ENCODE peak calls at places on chromosomes 7 and 10, in six cellular contexts. U is amniotic stem cell; K is type B pancreatic cell; H is A549; I is effector memory CD8-positive, alpha-beta T cell; Q is left ventricle myocardium superior. Z is an unnamed sample.

GRCh38 chr10:18635995-18636394 is 15.4 kb downstream of the NSUN6 start:
- DNase-seq in U (no peak), K (no peak), H (no peak), I (no peak), Q (no peak), Z (no peak)

GRCh38 chr7:150311711-150312110 is 11.4 kb upstream of the LRRC61 start:
- DNase-seq in U (no peak), K (no peak), H (no peak), I (no peak), Q (no peak), Z (no peak)

GRCh38 chr10:14834588-14834987 is 3.2 kb downstream of the CDNF start:
- DNase-seq in U (no peak), K (no peak), H (no peak), I (no peak), Q (no peak), Z (no peak)

GRCh38 chr7:149261321-149261828 is 621 bp upstream of the ZNF783 start:
- DNase-seq in U (no peak), K (no peak), H (no peak), I (no peak), Q (no peak), Z (peak)

GRCh38 chr10:94076325-94076841 is 82.7 kb downstream of the PLCE1 start:
- DNase-seq in U (peak), K (no peak), H (peak), I (no peak), Q (peak), Z (peak)

GRCh38 chr10:49139000-49139865 is 5.4 kb upstream of the FAM170B start:
- DNase-seq in U (no peak), K (no peak), H (no peak), I (no peak), Q (no peak), Z (no peak)

GRCh38 chr10:112581921-112582320 is 134.9 kb downstream of the VTI1A start:
- DNase-seq in U (no peak), K (no peak), H (no peak), I (no peak), Q (no peak), Z (no peak)

GRCh38 chr7:109868215-109868614 is 1222.7 kb upstream of the LRRN3 start:
- DNase-seq in U (no peak), K (no peak), H (no peak), I (no peak), Q (no peak), Z (peak)

GRCh38 chr10:110492069-110492782 is 5.5 kb upstream of the DUSP5 start:
- DNase-seq in U (no peak), K (no peak), H (no peak), I (no peak), Q (no peak), Z (no peak)

GRCh38 chr7:70189776-70190175 is 591.5 kb downstream of the AUTS2 start:
- DNase-seq in U (no peak), K (no peak), H (no peak), I (no peak), Q (no peak), Z (no peak)

GRCh38 chr7:65302883-65303282 is 70.8 kb upstream of the ZNF92 start:
- DNase-seq in U (no peak), K (no peak), H (no peak), I (no peak), Q (no peak), Z (no peak)

GRCh38 chr10:100749309-100750217 is 4.2 kb downstream of the PAX2 start:
- DNase-seq in U (no peak), K (no peak), H (no peak), I (no peak), Q (no peak), Z (no peak)

Z was measured in NCI-H510A treated with DMSO at 0.1 percent for 48 hours.